ENCODE peak calls at places on chromosome X, in eight cellular contexts. E, Z, A, P, T, J, D and Q are unnamed samples.

GRCh38 chrX:43734444-43734843 is 78.3 kb downstream of the MAOA start:
- DNase-seq in E (no peak), Z (no peak), A (no peak), P (no peak), T (no peak), J (no peak), D (no peak), Q (no peak)

GRCh38 chrX:49106930-49107329 is 16.6 kb downstream of the GPKOW start:
- DNase-seq in E (peak; percentile 58), Z (peak; percentile 25), A (no peak), P (no peak), T (no peak), J (no peak), D (no peak), Q (no peak)

GRCh38 chrX:28229217-28229616 is 248.0 kb upstream of the DCAF8L1 start:
- DNase-seq in E (no peak), Z (no peak), A (no peak), P (no peak), T (no peak), J (no peak), D (no peak), Q (no peak)

GRCh38 chrX:10620121-10620699 is at the start of gene MID1:
- DNase-seq in E (peak; percentile 85), Z (peak; percentile 80), A (peak; percentile 71), P (peak; percentile 83), T (peak; percentile 83), J (peak; percentile 72), D (no peak), Q (peak; percentile 77)

GRCh38 chrX:150352581-150352980 is 10.5 kb upstream of the MAMLD1 start:
- DNase-seq in E (no peak), Z (no peak), A (no peak), P (no peak), T (no peak), J (no peak), D (no peak), Q (no peak)

GRCh38 chrX:39327255-39327654 is 526.0 kb downstream of the MID1IP1 start:
- DNase-seq in E (no peak), Z (no peak), A (no peak), P (no peak), T (no peak), J (no peak), D (no peak), Q (no peak)

GRCh38 chrX:47586043-47586787 is 4.0 kb downstream of the TIMP1 start:
- DNase-seq in E (peak; percentile 53), Z (no peak), A (no peak), P (no peak), T (no peak), J (no peak), D (no peak), Q (no peak)

GRCh38 chrX:9577555-9577954 is 112.7 kb downstream of the TBL1X start:
- DNase-seq in E (no peak), Z (no peak), A (no peak), P (no peak), T (no peak), J (no peak), D (no peak), Q (no peak)

GRCh38 chrX:151776113-151776790 is 41.7 kb downstream of the CNGA2 start:
- DNase-seq in E (peak; percentile 56), Z (no peak), A (no peak), P (no peak), T (peak; percentile 30), J (no peak), D (no peak), Q (no peak)

GRCh38 chrX:9988762-9989161 is 21.6 kb downstream of the CLDN34 start:
- DNase-seq in E (no peak), Z (no peak), A (no peak), P (no peak), T (no peak), J (no peak), D (no peak), Q (no peak)

GRCh38 chrX:72308566-72309296 is 3.0 kb upstream of the CITED1 start:
- DNase-seq in E (no peak), Z (peak; percentile 63), A (peak; percentile 56), P (peak; percentile 83), T (peak; percentile 72), J (peak; percentile 73), D (peak; percentile 28), Q (peak; percentile 52)

GRCh38 chrX:38699603-38700110 is 101.6 kb upstream of the MID1IP1 start:
- DNase-seq in E (no peak), Z (no peak), A (no peak), P (no peak), T (no peak), J (no peak), D (no peak), Q (no peak)

GRCh38 chrX:13110427-13111324 is 66.3 kb upstream of the FAM9C start:
- DNase-seq in E (peak; percentile 85), Z (peak; percentile 95), A (no peak), P (no peak), T (no peak), J (peak; percentile 74), D (no peak), Q (no peak)

GRCh38 chrX:3516051-3516541 is 169.6 kb upstream of the MXRA5 start:
- DNase-seq in E (no peak), Z (peak; percentile 76), A (no peak), P (no peak), T (no peak), J (no peak), D (no peak), Q (no peak)

GRCh38 chrX:55919367-55920221 is 202.0 kb downstream of the RRAGB start:
- DNase-seq in E (no peak), Z (no peak), A (no peak), P (no peak), T (no peak), J (no peak), D (no peak), Q (no peak)

GRCh38 chrX:154059729-154060245 is 37.7 kb downstream of the MECP2 start:
- DNase-seq in E (no peak), Z (no peak), A (no peak), P (no peak), T (no peak), J (no peak), D (no peak), Q (no peak)

GRCh38 chrX:154373340-154374306 is 811 bp downstream of the FLNA start:
- DNase-seq in E (peak; percentile 81), Z (peak; percentile 74), A (no peak), P (no peak), T (no peak), J (peak; percentile 69), D (peak; percentile 29), Q (no peak)

GRCh38 chrX:72280210-72280882 is 3.3 kb upstream of the RPS4X start:
- DNase-seq in E (no peak), Z (no peak), A (no peak), P (no peak), T (no peak), J (no peak), D (no peak), Q (no peak)

GRCh38 chrX:107712231-107713204 is 63.1 kb downstream of the TSC22D3 start:
- DNase-seq in E (peak; percentile 76), Z (peak; percentile 49), A (no peak), P (no peak), T (no peak), J (no peak), D (no peak), Q (no peak)

GRCh38 chrX:5829469-5829868 is 399.2 kb downstream of the NLGN4X start:
- DNase-seq in E (no peak), Z (no peak), A (no peak), P (no peak), T (no peak), J (no peak), D (no peak), Q (no peak)

GRCh38 chrX:44945736-44946135 is 72.7 kb downstream of the KDM6A start:
- DNase-seq in E (no peak), Z (no peak), A (no peak), P (no peak), T (no peak), J (no peak), D (peak; percentile 12), Q (no peak)

DNA sequence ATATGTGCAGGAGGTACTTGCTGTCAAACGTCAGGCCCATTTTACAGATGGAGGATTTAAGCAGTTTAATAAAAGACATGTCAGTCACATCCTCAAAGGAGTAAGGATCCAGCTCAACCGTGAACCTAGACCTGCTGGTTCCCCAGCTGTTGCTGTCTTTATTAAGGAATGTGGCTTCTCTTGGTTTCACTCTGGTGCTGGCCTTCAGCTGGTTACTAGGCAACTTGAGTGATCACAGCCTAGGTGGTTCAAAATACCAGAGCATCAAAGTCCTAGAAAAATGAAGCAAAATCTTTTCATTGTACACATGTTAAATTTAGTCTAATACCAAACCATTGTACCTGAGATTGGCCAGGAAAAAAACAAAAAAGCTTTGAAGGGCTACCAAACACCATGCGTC is 32.7 kb upstream of the GLRA2 start:
- DNase-seq in E (no peak), Z (peak; percentile 2), A (no peak), P (no peak), T (no peak), J (no peak), D (no peak), Q (no peak)
- H3K4me3 ChIP-seq in E (peak overlapping the region; percentile 22), Z (no peak overlapping the region), A (no peak overlapping the region), P (peak overlapping the region; percentile 59), T (no peak overlapping the region), J (peak overlapping the region; percentile 23), D (no peak overlapping the region), Q (peak overlapping the region; percentile 11)

DNA sequence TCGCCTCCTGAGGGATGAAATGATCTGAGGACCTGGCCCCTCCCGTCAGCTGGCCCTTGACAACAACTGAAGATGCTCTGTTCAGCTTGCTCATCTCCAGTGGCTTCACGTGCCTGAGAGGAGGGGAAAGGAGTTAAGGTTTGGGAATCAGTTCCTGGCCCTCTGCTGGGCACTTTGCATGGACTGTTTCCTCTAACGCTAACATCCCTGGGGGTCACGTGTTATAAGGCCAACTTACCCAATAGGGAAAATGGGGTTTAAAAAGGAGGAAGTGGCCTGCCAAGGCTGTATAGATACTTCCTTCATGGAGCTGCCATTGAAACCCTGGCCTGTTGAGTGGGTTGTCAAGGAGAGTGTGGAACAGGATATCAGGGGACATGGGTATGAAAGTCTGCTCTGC is 65.6 kb downstream of the OR13H1 start:
- DNase-seq in E (no peak), Z (no peak), A (no peak), P (no peak), T (no peak), J (no peak), D (no peak), Q (no peak)
- H3K27me3 ChIP-seq in E (no peaks in the 10 kb centered on the region), Z (no peaks in the 10 kb centered on the region), A (peaks cover 49% of the 10 kb centered on the region), P (no peaks in the 10 kb centered on the region), T (no peaks in the 10 kb centered on the region), J (no peaks in the 10 kb centered on the region), D (no peaks in the 10 kb centered on the region), Q (peaks cover 31% of the 10 kb centered on the region)

DNA sequence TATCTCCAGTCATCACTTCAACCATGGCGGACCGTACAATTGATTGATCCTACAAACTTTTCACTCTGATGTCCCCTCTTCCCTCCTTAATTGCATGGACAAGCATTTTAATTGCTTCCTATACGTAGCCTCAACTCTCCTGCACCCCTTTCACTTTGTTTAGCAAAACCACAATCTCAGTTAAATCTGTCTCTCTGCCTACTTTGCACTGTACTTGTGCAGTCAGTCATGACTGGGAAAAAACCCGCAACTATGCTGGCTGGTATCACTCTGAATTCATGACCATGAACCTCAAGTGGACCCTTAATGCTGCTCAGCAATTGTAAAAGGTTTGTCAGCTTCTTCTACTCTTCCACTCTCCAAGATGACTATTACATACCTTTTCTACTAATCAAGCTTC is 51.7 kb upstream of the AFF2 start:
- DNase-seq in E (no peak), Z (no peak), A (no peak), P (no peak), T (no peak), J (no peak), D (no peak), Q (no peak)
- H3K4me3 ChIP-seq in E (no peak overlapping the region), Z (no peak overlapping the region), A (no peak overlapping the region), P (no peak overlapping the region), T (no peak overlapping the region), J (no peak overlapping the region), D (no peak overlapping the region), Q (no peak overlapping the region)

GRCh38 chrX:103699243-103699642 is 11.5 kb upstream of the TMEM31 start:
- DNase-seq in E (no peak), Z (no peak), A (no peak), P (no peak), T (no peak), J (no peak), D (no peak), Q (no peak)
- H3K27me3 ChIP-seq in E (no peaks in the 10 kb centered on the region), Z (no peaks in the 10 kb centered on the region), A (no peaks in the 10 kb centered on the region), P (no peaks in the 10 kb centered on the region), T (no peaks in the 10 kb centered on the region), J (no peaks in the 10 kb centered on the region), D (no peaks in the 10 kb centered on the region), Q (peaks cover 4% of the 10 kb centered on the region)